ENCODE peak calls at places on chromosomes 12 and 14, in ten cellular contexts. M is lower lobe of right lung, G is H9, J is BE2C, Y is GM12878, V is psoas muscle, L is A549, T is heart right ventricle, A is uterus, D is IMR-90. H is an unnamed sample. For H3K9me3, the result is how much of the 10 kb centered on the place peaks cover.

GRCh38 chr14:92108345-92109254 is 2.2 kb upstream of the ATXN3 start:
- DNase-seq in J (peak), T (no peak), D (no peak), V (no peak), Y (no peak), M (no peak), G (peak), A (no peak), L (no peak), H (no peak)

GRCh38 chr12:4271433-4272013 is 2.0 kb upstream of the CCND2 start:
- DNase-seq in L (no peak), G (no peak), D (no peak), T (no peak), Y (peak), V (no peak), J (no peak), A (no peak), M (no peak), H (no peak)

GRCh38 chr14:34489324-34489723 is 27.3 kb upstream of the SPTSSA start:
- DNase-seq in M (no peak), T (no peak), A (no peak), V (no peak), Y (no peak), G (no peak), J (no peak), L (no peak), D (peak), H (no peak)

GRCh38 chr14:50530358-50530757 is 2.0 kb downstream of the MAP4K5 start:
- DNase-seq in J (no peak), V (no peak), L (no peak), Y (no peak), D (peak), A (no peak), M (no peak), G (no peak), T (no peak), H (no peak)

GRCh38 chr14:100902792-100903191 is 730 bp downstream of the RTL1 start:
- DNase-seq in V (no peak), Y (no peak), A (no peak), G (peak), M (no peak), L (no peak), T (no peak), D (no peak), J (peak), H (no peak)

GRCh38 chr12:131897276-131897675 is 2.9 kb downstream of the ULK1 start:
- DNase-seq in L (no peak), A (peak), T (no peak), M (no peak), G (no peak), J (peak), V (peak), Y (no peak), D (no peak), H (no peak)

GRCh38 chr12:131709226-131709625 is 1.7 kb upstream of the SFSWAP start:
- DNase-seq in A (no peak), J (no peak), Y (no peak), G (no peak), M (no peak), D (no peak), T (no peak), V (no peak), L (no peak), H (no peak)

GRCh38 chr14:88005978-88006851 is 1.3 kb downstream of the GPR65 start:
- DNase-seq in T (no peak), L (no peak), A (no peak), D (no peak), V (no peak), G (no peak), Y (peak), J (no peak), M (peak), H (no peak)

GRCh38 chr14:36785511-36785910 is 123.9 kb downstream of the PAX9 start:
- DNase-seq in A (no peak), V (no peak), J (no peak), M (no peak), Y (no peak), G (no peak), D (no peak), T (no peak), L (no peak), H (no peak)

GRCh38 chr14:54803926-54804719 is 98.5 kb downstream of the GCH1 start:
- DNase-seq in Y (no peak), T (no peak), L (no peak), G (peak), D (no peak), V (no peak), M (no peak), A (no peak), J (no peak), H (peak)

GRCh38 chr14:51395361-51395849 is 155.4 kb downstream of the TMX1 start:
- DNase-seq in T (peak), M (peak), L (peak), V (peak), G (peak), D (peak), Y (no peak), A (peak), J (peak), H (peak)

GRCh38 chr12:78392918-78393317 is 471.7 kb upstream of the SYT1 start:
- DNase-seq in T (no peak), D (peak), J (peak), Y (no peak), M (no peak), V (no peak), L (peak), A (no peak), G (no peak), H (no peak)

GRCh38 chr12:54033980-54034783 is 1.3 kb downstream of the HOXC5 start:
- DNase-seq in L (no peak), T (no peak), J (no peak), G (no peak), D (no peak), M (no peak), A (no peak), Y (no peak), V (no peak), H (no peak)

DNA sequence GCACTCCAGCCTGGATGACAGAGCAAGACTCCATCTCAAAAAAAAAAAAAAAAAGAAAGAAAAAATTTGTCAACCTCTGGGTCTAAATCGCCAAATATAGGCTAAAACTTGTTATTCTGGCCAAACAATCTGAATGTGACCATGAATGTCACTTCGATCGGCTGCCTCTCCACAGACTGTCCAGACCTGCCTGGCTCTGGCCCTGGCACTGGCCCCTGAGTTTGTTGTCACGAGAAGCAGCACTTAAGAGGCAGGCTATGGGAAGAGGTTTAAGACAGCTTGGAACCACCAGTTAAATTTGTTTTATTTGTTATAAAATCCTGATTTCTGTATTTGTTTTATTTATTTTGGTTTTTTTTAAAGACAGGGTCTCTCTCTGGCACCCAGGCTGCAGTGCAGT is 14.5 kb downstream of the WSB2 start:
- DNase-seq in D (no peak), Y (no peak), M (no peak), A (no peak), J (no peak), V (no peak), T (peak), L (no peak), G (no peak), H (no peak)
- TF ChIP-seq CTCF in D (no peak), Y (no peak), M (no peak), A (no peak), J (no peak), V (no peak), T (no peak), L (no peak), G (no peak), H (no peak)

GRCh38 chr14:94620597-94620996 is 8.4 kb downstream of the SERPINA3 start:
- DNase-seq in G (no peak), J (no peak), D (no peak), Y (no peak), M (no peak), V (no peak), L (no peak), A (no peak), T (no peak), H (no peak)
- H3K9me3 ChIP-seq in G (under half), J (under half), D (under half), Y (under half), M (under half), V (under half), L (under half), A (under half), T (under half), H (under half)

DNA sequence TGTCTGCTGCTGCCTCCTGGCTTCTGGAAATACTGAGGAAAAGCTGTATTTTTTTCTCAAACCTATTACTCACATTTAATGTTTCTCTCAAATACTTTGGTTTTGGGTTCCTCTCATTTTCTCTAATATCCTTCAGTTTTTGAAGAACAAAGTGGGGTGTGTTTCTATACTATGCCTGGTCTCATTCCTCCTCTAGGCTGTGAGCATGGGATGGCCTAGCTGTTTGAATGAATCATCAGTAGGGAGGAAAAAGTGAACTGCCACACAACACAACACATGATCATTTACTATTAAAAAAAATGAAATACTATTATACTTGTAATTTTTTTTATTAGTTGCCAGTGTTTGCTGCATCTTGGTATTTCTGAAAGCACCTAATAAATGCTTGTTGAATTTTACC is 11.3 kb upstream of the SMCO3 start:
- DNase-seq in T (no peak), G (no peak), J (no peak), V (no peak), A (no peak), L (no peak), Y (no peak), M (no peak), D (peak), H (no peak)
- TF ChIP-seq CTCF in T (no peak), G (no peak), J (no peak), V (no peak), A (no peak), L (no peak), Y (no peak), M (no peak), D (no peak), H (no peak)

GRCh38 chr14:99749142-99749541 is 44.1 kb upstream of the EML1 start:
- DNase-seq in M (peak), L (peak), Y (no peak), A (no peak), D (no peak), G (no peak), T (no peak), V (no peak), J (peak), H (no peak)

GRCh38 chr14:99748529-99748928 is 44.7 kb upstream of the EML1 start:
- DNase-seq in T (no peak), J (no peak), G (no peak), D (no peak), M (no peak), L (no peak), Y (no peak), A (no peak), V (no peak), H (no peak)

GRCh38 chr14:99747167-99747566 is 46.0 kb upstream of the EML1 start:
- DNase-seq in G (no peak), D (no peak), Y (no peak), J (no peak), L (no peak), V (no peak), A (no peak), T (no peak), M (peak), H (no peak)

GRCh38 chr14:99749763-99750715 is 43.2 kb upstream of the EML1 start:
- DNase-seq in G (no peak), A (no peak), L (no peak), Y (no peak), V (peak), T (peak), D (no peak), J (peak), M (peak), H (no peak)

DNA sequence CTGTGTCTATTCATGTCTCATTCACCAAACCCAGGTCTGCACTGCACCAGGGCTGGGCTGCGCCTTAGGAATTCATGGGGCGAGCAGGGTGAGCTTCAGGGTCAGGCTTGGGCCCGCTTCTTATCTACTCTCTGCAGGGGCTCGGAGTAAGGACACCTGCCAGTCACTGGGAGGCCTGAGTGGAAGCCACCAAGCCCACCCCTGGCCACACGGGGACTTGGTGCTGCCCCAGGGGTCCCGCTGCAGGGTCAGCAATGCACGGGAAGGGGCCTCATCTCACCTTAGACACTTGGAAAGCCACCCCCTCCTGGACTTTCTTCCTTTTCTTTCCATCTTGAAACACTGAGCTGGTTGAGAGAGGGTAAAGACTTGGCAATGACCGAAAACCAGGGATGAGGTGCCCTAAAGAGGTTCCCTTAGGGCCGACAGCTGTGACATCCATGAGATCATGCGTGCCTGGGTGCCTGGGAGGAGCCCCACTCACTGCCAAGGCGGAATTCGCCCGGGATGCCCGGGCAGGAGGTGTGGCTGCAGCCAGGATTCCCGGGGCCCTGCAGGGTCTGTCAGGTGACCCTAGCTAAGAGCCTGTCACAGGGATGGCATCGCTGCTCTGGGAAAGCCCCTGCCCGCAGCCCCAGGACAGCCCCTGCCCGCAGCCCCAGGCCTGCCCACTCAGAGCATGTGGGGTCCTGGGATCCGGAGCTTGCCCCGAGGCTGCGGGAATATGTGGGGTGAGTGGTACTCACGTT is 45.5 kb upstream of the EML1 start:
- DNase-seq in J (peak), D (no peak), V (no peak), M (peak), Y (no peak), L (no peak), T (no peak), A (no peak), G (no peak), H (no peak)
- H3K9me3 ChIP-seq in J (under half), D (under half), V (under half), M (under half), Y (under half), L (under half), T (under half), A (under half), G (under half), H (under half)

DNA sequence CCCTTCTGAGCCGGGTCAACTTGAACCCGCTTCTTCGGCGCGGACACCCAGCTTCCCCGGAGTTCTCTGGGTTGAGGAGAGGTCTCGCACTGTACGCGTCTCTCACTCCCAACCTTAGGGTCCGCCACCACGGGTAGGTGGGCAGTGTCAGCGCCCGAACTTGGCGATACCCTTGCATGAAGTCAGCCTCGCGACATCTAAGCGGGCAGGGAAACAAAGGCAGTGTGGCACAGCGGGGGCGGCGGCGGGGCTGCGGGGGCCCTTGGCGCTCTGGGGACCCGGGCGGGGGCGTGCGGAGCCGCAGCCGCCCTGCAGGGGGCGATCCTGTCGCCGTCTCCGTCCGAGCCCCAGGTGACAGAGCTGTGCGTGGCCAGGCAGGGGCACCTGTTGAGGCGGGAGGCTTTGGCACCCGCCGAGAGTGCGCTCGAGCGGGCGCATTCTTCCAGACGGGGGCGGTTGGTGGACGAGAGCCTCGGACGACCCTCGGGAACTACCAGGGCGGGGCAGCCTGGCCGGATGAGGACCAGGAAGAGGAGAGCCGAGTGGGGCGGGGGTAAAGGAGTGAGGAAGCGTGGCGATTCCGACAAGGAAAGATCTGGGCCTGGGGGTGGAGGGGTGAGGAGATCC is 1.1 kb downstream of the GALNT16 start:
- DNase-seq in T (peak), Y (no peak), D (no peak), A (peak), G (peak), J (peak), V (peak), L (peak), M (no peak), H (no peak)
- TF ChIP-seq CTCF in T (peak), Y (peak), D (peak), A (peak), G (peak), J (peak), V (peak), L (peak), M (peak), H (peak)

DNA sequence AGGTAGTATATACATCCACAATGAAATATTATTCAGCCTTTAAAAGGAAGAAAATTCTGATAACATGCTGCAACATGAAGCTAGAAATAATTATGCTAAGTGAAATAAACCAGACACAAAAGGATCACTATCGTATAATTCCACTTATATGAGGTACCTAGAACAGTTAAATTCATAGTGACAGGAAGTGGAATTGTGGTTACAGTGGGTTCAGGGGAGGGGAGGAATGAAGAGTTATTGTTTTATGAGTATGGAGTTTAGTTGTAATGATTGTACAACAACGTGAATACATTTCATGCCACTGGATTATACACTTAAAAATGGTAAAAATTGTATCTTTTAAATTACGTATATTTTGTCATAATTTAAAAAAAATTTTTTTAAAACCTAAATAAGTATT is 21.0 kb downstream of the EEA1 start:
- DNase-seq in L (no peak), T (no peak), A (no peak), G (no peak), Y (no peak), J (no peak), D (no peak), M (no peak), V (no peak), H (no peak)
- H3K9me3 ChIP-seq in L (under half), T (under half), A (under half), G (under half), Y (under half), J (under half), D (under half), M (under half), V (under half), H (under half)

GRCh38 chr14:77616454-77617229 is at the start of gene SPTLC2:
- DNase-seq in V (peak), J (peak), Y (peak), G (peak), D (peak), L (peak), A (peak), T (peak), M (peak), H (peak)
- TF ChIP-seq CTCF in V (no peak), J (peak), Y (peak), G (peak), D (peak), L (peak), A (peak), T (no peak), M (no peak), H (no peak)

GRCh38 chr14:90549794-90550591 is 153.2 kb downstream of the CALM1 start:
- DNase-seq in M (no peak), A (no peak), G (no peak), T (no peak), Y (no peak), D (no peak), J (no peak), L (no peak), V (no peak), H (no peak)
- H3K9me3 ChIP-seq in M (under half), A (under half), G (under half), T (under half), Y (under half), D (under half), J (under half), L (under half), V (under half), H (under half)

DNA sequence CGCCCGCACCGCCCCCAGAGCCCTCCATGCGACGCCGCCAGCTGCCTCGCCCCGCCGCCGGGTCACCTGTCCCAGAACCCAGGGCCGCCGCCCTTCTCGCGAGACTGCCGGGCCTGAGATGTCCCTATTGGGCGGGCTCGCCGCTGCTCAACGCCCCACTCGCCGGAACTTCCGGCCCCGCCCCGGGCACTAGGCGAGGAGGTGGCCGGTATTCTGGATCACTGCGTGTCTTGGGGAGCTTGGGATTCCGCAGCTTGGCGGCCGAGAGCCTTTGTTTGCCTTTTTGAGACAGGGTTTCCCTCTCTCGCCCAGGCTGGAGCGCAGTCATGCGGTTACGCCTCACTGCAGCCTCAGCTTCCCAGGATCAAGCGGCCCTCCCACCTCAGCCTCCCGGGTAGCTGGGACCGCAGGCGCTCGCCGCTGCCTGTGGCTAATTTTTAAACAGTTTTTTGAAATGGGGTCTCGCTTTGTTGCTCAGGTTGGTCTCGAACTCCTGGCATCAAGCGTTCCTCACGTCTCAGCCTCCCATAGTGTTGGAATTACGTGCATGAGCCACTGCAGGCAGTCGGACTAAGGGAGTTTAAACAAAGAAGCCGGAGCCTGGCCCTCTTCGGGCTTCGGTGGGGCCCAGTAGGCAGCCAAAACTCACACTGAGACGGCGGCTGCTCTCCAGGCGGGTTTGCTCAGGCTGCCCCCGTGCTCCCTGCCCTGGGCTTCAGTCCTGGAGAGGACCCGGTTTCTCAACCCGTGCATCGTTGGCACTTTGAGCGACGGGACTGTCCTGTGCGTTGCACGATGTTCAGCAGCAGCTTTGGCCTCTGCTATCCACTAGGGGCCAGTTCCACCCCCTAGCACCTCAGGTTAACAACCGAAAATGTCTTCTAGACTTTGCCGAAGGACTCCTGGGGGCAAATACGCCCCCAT is at the start of gene SLC15A4:
- DNase-seq in Y (no peak), L (peak), A (peak), V (peak), D (peak), G (peak), J (peak), T (peak), M (peak), H (no peak)
- TF ChIP-seq CTCF in Y (peak), L (no peak), A (no peak), V (no peak), D (peak), G (peak), J (no peak), T (no peak), M (peak), H (no peak)

H was measured in vagina.